ENCODE peak calls at places on chromosome X, in ten cellular contexts. Y, N, D, H, G, B, M, W, T and E are unnamed samples.

GRCh38 chrX:80812176-80812575 is 2.5 kb upstream of the BRWD3 start:
- ATAC-seq in M (no peak), B (no peak), T (no peak), G (no peak), H (no peak), W (no peak), N (no peak), D (peak), Y (no peak), E (no peak)

GRCh38 chrX:100363926-100364325 is 46.1 kb downstream of the PCDH19 start:
- ATAC-seq in D (no peak), M (no peak), B (no peak), H (no peak), Y (no peak), N (no peak), W (no peak), T (no peak), G (no peak), E (no peak)

GRCh38 chrX:37796805-37797204 is 16.9 kb downstream of the CYBB start:
- ATAC-seq in B (peak), G (no peak), N (no peak), Y (no peak), W (peak), H (no peak), T (peak), M (peak), D (no peak), E (peak)

GRCh38 chrX:13088155-13088485 is 43.7 kb upstream of the FAM9C start:
- ATAC-seq in W (no peak), H (no peak), Y (no peak), T (peak), B (no peak), G (no peak), M (peak), N (no peak), D (no peak), E (no peak)

GRCh38 chrX:38452603-38453002 is 100.2 kb downstream of the OTC start:
- ATAC-seq in W (no peak), Y (no peak), G (no peak), D (no peak), H (no peak), N (no peak), M (no peak), T (no peak), B (no peak), E (no peak)

GRCh38 chrX:20382082-20382481 is 115.4 kb upstream of the RPS6KA3 start:
- ATAC-seq in N (no peak), Y (no peak), D (no peak), H (no peak), T (no peak), W (no peak), G (no peak), B (no peak), M (no peak), E (no peak)

GRCh38 chrX:19599253-19599652 is 83.9 kb upstream of the MAP3K15 start:
- ATAC-seq in Y (no peak), M (no peak), G (no peak), W (no peak), T (no peak), B (no peak), H (no peak), N (peak), D (no peak), E (no peak)

GRCh38 chrX:7117587-7117986 is 29.9 kb upstream of the STS start:
- ATAC-seq in N (no peak), Y (no peak), H (no peak), D (no peak), W (no peak), B (no peak), G (no peak), M (no peak), T (no peak), E (no peak)

GRCh38 chrX:96929036-96929435 is 45.3 kb downstream of the RPA4 start:
- ATAC-seq in H (no peak), M (no peak), W (no peak), G (no peak), B (no peak), Y (no peak), D (no peak), T (no peak), N (no peak), E (no peak)

GRCh38 chrX:63503541-63503940 is 152.4 kb upstream of the SPIN4 start:
- ATAC-seq in N (no peak), Y (peak), T (no peak), W (no peak), H (no peak), D (peak), M (no peak), B (no peak), G (no peak), E (no peak)